ENCODE peak calls at places on chromosomes 4 and X, in ten cellular contexts. X, G, E, I, H, A, S, Y, Q and V are unnamed samples.

GRCh38 chr4:94221930-94222329 is 14.3 kb downstream of the SMARCAD1 start:
- DNase-seq in S (no peak), Q (no peak), H (no peak), X (no peak), A (no peak), Y (no peak), E (no peak), G (no peak), I (no peak), V (no peak)

GRCh38 chr4:12414181-12414812 is 985.6 kb upstream of the HS3ST1 start:
- DNase-seq in S (no peak), E (no peak), Q (no peak), G (no peak), X (no peak), A (no peak), H (no peak), I (no peak), Y (no peak), V (no peak)

GRCh38 chrX:11952176-11952720 is 186.0 kb upstream of the FRMPD4 start:
- DNase-seq in Q (no peak), A (no peak), Y (no peak), H (no peak), I (no peak), S (no peak), G (no peak), X (no peak), E (no peak), V (no peak)

GRCh38 chr4:185532327-185532726 is 3.0 kb downstream of the PDLIM3 start:
- DNase-seq in I (no peak), G (no peak), E (peak; percentile 16), Y (no peak), Q (no peak), S (no peak), H (no peak), X (no peak), A (no peak), V (no peak)

GRCh38 chr4:4526401-4526800 is 15.4 kb downstream of the STX18 start:
- DNase-seq in X (no peak), G (no peak), Q (no peak), A (no peak), Y (no peak), E (no peak), S (no peak), H (no peak), I (no peak), V (no peak)

GRCh38 chrX:38275615-38276014 is 51.7 kb downstream of the RPGR start:
- DNase-seq in S (no peak), H (no peak), X (peak; percentile 13), Y (peak; percentile 51), Q (no peak), I (no peak), A (no peak), E (no peak), G (no peak), V (no peak)

GRCh38 chr4:53371843-53372521 is 5.5 kb upstream of the FIP1L1 start:
- DNase-seq in G (no peak), A (no peak), Q (no peak), X (no peak), S (no peak), E (no peak), I (no peak), Y (no peak), H (no peak), V (no peak)

GRCh38 chrX:20971250-20971649 is 403.0 kb upstream of the CNKSR2 start:
- DNase-seq in E (no peak), Q (no peak), X (no peak), A (no peak), S (no peak), I (no peak), H (no peak), Y (no peak), G (no peak), V (no peak)

GRCh38 chrX:16589211-16589610 is 60.7 kb upstream of the S100G start:
- DNase-seq in S (no peak), G (no peak), Y (no peak), Q (no peak), I (no peak), X (no peak), A (no peak), H (no peak), E (no peak), V (no peak)

GRCh38 chr4:118175506-118175905 is 141.2 kb downstream of the NDST3 start:
- DNase-seq in G (no peak), A (no peak), Q (no peak), I (no peak), E (no peak), S (no peak), H (no peak), X (no peak), Y (no peak), V (no peak)

GRCh38 chrX:7647826-7648225 is 195.1 kb upstream of the VCX start:
- DNase-seq in E (no peak), S (no peak), Y (no peak), G (no peak), A (no peak), I (no peak), Q (no peak), X (no peak), H (no peak), V (no peak)

GRCh38 chr4:11525085-11525484 is 96.4 kb upstream of the HS3ST1 start:
- DNase-seq in A (no peak), H (no peak), X (no peak), G (no peak), Y (no peak), S (no peak), I (no peak), E (no peak), Q (no peak), V (no peak)

GRCh38 chrX:23931149-23931604 is 23.4 kb downstream of the CXorf58 start:
- DNase-seq in A (no peak), Q (no peak), S (no peak), I (no peak), E (no peak), H (no peak), G (no peak), Y (no peak), X (no peak), V (no peak)

GRCh38 chrX:38664285-38664684 is 102.9 kb downstream of the TSPAN7 start:
- DNase-seq in S (no peak), X (no peak), G (no peak), Y (peak; percentile 13), H (no peak), I (peak; percentile 37), E (peak; percentile 28), Q (no peak), A (no peak), V (no peak)

GRCh38 chrX:134520860-134521390 is 61.0 kb downstream of the HPRT1 start:
- DNase-seq in X (no peak), I (no peak), S (no peak), H (no peak), A (no peak), E (peak; percentile 61), Q (no peak), G (no peak), Y (peak; percentile 34), V (peak; percentile 23)

GRCh38 chrX:43357741-43358140 is 298.4 kb upstream of the MAOA start:
- DNase-seq in I (no peak), S (no peak), G (no peak), Y (no peak), Q (no peak), X (no peak), H (no peak), E (no peak), A (no peak), V (no peak)

GRCh38 chr4:88030565-88031310 is 23.3 kb downstream of the PKD2 start:
- DNase-seq in X (no peak), A (no peak), E (no peak), Y (no peak), I (no peak), S (no peak), G (no peak), H (no peak), Q (no peak), V (no peak)

GRCh38 chr4:173782660-173783059 is 252.6 kb upstream of the HAND2 start:
- DNase-seq in A (no peak), E (no peak), H (no peak), Y (no peak), S (no peak), I (no peak), X (no peak), G (no peak), Q (no peak), V (no peak)
- TF ChIP-seq EP300 in A (no peak), E (no peak), H (no peak), Y (no peak), S (no peak), I (no peak), X (no peak), G (no peak), Q (no peak), V (no peak)

GRCh38 chr4:133148690-133149363 is at the start of gene PCDH10:
- DNase-seq in S (peak; percentile 94), H (peak; percentile 91), X (no peak), Y (peak; percentile 1), I (peak; percentile 44), E (peak; percentile 95), A (peak; percentile 65), Q (peak; percentile 97), G (peak; percentile 88), V (peak; percentile 73)
- TF ChIP-seq POLR2AphosphoS5 in S (peak; percentile 55), H (no peak), X (no peak), Y (no peak), I (no peak), E (peak; percentile 59), A (peak; percentile 72), Q (peak; percentile 75), G (peak; percentile 76), V (peak; percentile 25)

DNA sequence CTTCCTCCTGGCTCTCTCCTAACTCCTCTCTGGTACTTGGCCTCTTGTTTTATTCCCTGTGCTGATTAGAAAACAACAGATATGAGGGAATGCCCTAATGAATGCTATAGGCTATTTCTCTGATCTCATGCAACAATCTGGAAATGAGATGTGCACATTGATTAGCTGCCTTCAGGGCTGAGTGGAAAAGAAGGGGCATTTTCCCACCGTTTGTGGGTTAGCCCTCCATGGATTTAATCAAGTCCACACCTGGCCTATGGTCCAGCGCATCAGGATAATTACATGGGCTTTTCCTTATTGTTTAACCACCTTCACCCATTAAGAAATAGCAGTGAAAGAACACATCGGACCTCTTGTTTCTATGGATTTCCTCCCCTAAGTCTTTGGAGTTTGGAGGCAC is 70.0 kb downstream of the CAPN6 start:
- DNase-seq in Q (no peak), S (no peak), Y (no peak), H (no peak), X (no peak), I (no peak), E (no peak), A (no peak), G (no peak), V (no peak)
- H3K27ac ChIP-seq in Q (no peak overlapping the region), S (no peak overlapping the region), Y (no peak overlapping the region), H (no peak overlapping the region), X (no peak overlapping the region), I (no peak overlapping the region), E (no peak overlapping the region), A (no peak overlapping the region), G (no peak overlapping the region), V (no peak overlapping the region)

DNA sequence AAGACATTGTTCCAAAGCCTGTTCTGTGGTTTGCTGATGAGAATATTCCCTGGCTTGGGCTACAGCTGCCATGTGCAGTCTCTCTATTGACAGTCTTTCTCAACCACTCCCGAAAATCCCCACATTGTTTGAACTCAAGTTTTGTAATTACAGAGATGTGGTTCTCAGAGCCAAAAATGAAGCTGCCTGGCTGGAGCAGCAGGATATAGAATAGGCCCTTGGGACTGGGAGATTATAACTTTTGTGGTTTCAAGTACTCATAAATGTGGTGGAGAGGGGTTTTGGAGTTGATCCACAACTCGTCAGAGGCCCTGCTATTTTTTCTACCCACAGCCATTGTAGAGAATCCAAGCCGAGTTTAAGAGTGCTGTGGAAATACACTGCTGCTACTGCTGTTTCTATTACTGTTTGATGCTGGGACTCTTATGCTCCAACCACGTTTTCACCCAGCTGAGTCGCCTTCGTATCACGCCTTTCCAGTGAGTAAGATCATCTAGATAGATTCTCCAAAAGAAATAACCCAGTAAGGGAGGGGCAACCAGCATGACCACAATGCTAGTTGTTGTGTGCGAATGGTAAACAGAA is 57.1 kb upstream of the ATXN3L start:
- DNase-seq in G (no peak), X (no peak), E (peak; percentile 8), S (no peak), Q (no peak), I (no peak), Y (no peak), A (no peak), H (no peak), V (no peak)
- TF ChIP-seq EP300 in G (no peak), X (no peak), E (no peak), S (no peak), Q (no peak), I (no peak), Y (no peak), A (no peak), H (no peak), V (no peak)